ENCODE peak calls at places on chromosomes 5 and 9, in nine cellular contexts. F, Y, Q, D, C, E, O, M and S are unnamed samples.
A peak's percentile ranks its signal among the peaks of the same experiment; 100 is the strongest.

GRCh38 chr5:168023190-168023589 is 268.3 kb upstream of the WWC1 start:
- DNase-seq in C (no peak), M (peak; percentile 68), F (no peak), Y (no peak), D (no peak), E (no peak), Q (no peak), O (peak; percentile 12), S (peak; percentile 74)

GRCh38 chr5:90050135-90050534 is 359.4 kb downstream of the CETN3 start:
- DNase-seq in Y (no peak), O (no peak), F (no peak), D (no peak), Q (no peak), M (no peak), E (no peak), C (peak; percentile 12), S (no peak)

GRCh38 chr5:135246923-135247795 is 151.9 kb downstream of the MACROH2A1 start:
- DNase-seq in Y (no peak), E (no peak), Q (no peak), F (peak; percentile 98), C (peak; percentile 84), O (peak; percentile 71), M (no peak), D (no peak), S (no peak)

GRCh38 chr9:76415731-76416130 is 21.5 kb upstream of the RFK start:
- DNase-seq in Y (no peak), Q (no peak), E (no peak), D (no peak), F (peak; percentile 37), C (no peak), M (no peak), O (no peak), S (no peak)

GRCh38 chr5:90613450-90613849 is 54.9 kb downstream of the ADGRV1 start:
- DNase-seq in C (no peak), D (no peak), Y (no peak), F (no peak), Q (no peak), M (no peak), O (no peak), E (no peak), S (no peak)

GRCh38 chr9:91208837-91209236 is 152.9 kb downstream of the AUH start:
- DNase-seq in E (no peak), Q (no peak), C (no peak), M (no peak), O (no peak), D (no peak), F (no peak), Y (no peak), S (peak; percentile 41)

GRCh38 chr9:2157277-2158105 is 142.3 kb downstream of the SMARCA2 start:
- DNase-seq in C (peak; percentile 55), D (no peak), O (no peak), Q (no peak), E (no peak), F (peak; percentile 54), M (peak; percentile 27), Y (peak; percentile 7), S (peak; percentile 52)

GRCh38 chr5:135508496-135509005 is 27.2 kb downstream of the NEUROG1 start:
- DNase-seq in O (peak; percentile 37), F (no peak), Y (no peak), M (no peak), Q (no peak), E (no peak), C (no peak), D (no peak), S (no peak)

GRCh38 chr9:37444890-37445289 is 20.4 kb downstream of the ZBTB5 start:
- DNase-seq in M (no peak), D (no peak), E (no peak), Q (no peak), Y (no peak), C (peak; percentile 29), F (no peak), O (no peak), S (no peak)

GRCh38 chr9:135249711-135250110 is 162.2 kb downstream of the OLFM1 start:
- DNase-seq in F (no peak), Y (no peak), Q (no peak), O (no peak), C (no peak), D (no peak), M (no peak), E (no peak), S (no peak)

GRCh38 chr9:81592890-81593271 is 96.5 kb downstream of the TLE1 start:
- DNase-seq in F (no peak), Q (no peak), Y (no peak), D (no peak), O (no peak), M (peak; percentile 22), E (no peak), C (no peak), S (peak; percentile 27)

GRCh38 chr9:7906783-7907182 is 107.2 kb upstream of the DMAC1 start:
- DNase-seq in E (no peak), C (peak; percentile 21), M (no peak), D (no peak), O (no peak), Y (no peak), F (no peak), Q (no peak), S (no peak)

GRCh38 chr5:135139397-135140134 is 105.5 kb upstream of the PITX1 start:
- DNase-seq in F (peak; percentile 94), M (no peak), C (no peak), O (no peak), Y (no peak), D (no peak), E (no peak), Q (no peak), S (no peak)

GRCh38 chr5:55485073-55485472 is 49.7 kb downstream of the PLPP1 start:
- DNase-seq in E (no peak), Y (no peak), O (no peak), F (no peak), C (peak; percentile 51), D (no peak), M (no peak), Q (no peak), S (no peak)

GRCh38 chr5:123460296-123460729 is 37.1 kb upstream of the CEP120 start:
- DNase-seq in D (no peak), Y (no peak), C (peak; percentile 86), Q (no peak), M (no peak), F (peak; percentile 60), O (peak; percentile 20), E (no peak), S (no peak)

GRCh38 chr5:145848854-145849253 is 13.7 kb upstream of the PRELID2 start:
- DNase-seq in E (no peak), D (no peak), M (no peak), Y (no peak), Q (no peak), F (peak; percentile 85), O (no peak), C (no peak), S (no peak)

GRCh38 chr5:150484964-150485769 is 22.8 kb upstream of the NDST1 start:
- DNase-seq in Y (no peak), M (no peak), F (no peak), O (peak; percentile 58), E (no peak), C (peak; percentile 54), Q (no peak), D (no peak), S (no peak)

GRCh38 chr9:114033397-114034103 is 44.5 kb downstream of the AMBP start:
- DNase-seq in M (peak; percentile 11), Q (no peak), C (peak; percentile 42), F (peak; percentile 18), O (peak; percentile 54), Y (no peak), E (no peak), D (peak; percentile 7), S (peak; percentile 20)

GRCh38 chr5:59322887-59323286 is 570.6 kb downstream of the PDE4D start:
- DNase-seq in F (no peak), O (no peak), M (no peak), Q (no peak), D (no peak), E (no peak), C (no peak), Y (no peak), S (no peak)

GRCh38 chr9:114205171-114206015 is 50.1 kb downstream of the COL27A1 start:
- DNase-seq in Q (no peak), E (no peak), D (no peak), C (no peak), M (peak; percentile 54), O (no peak), F (no peak), Y (no peak), S (peak; percentile 65)

GRCh38 chr9:125446581-125447094 is 185.0 kb downstream of the GAPVD1 start:
- DNase-seq in Q (no peak), F (no peak), M (no peak), O (no peak), D (no peak), C (peak; percentile 28), Y (no peak), E (no peak), S (no peak)

GRCh38 chr5:18605186-18605585 is 970.9 kb downstream of the TAF11L14 start:
- DNase-seq in E (no peak), Y (no peak), Q (no peak), D (no peak), F (peak; percentile 26), M (no peak), O (no peak), C (peak; percentile 28), S (no peak)

GRCh38 chr5:14737309-14737708 is 72.8 kb downstream of the OTULIN start:
- DNase-seq in Y (no peak), E (no peak), F (no peak), Q (no peak), D (no peak), O (no peak), C (no peak), M (no peak), S (no peak)

GRCh38 chr5:169299651-169300467 is 1.1 kb downstream of the SLIT3 start:
- DNase-seq in D (no peak), E (no peak), Y (no peak), F (no peak), Q (no peak), O (no peak), C (peak; percentile 10), M (no peak), S (no peak)

GRCh38 chr5:112342364-112342763 is 76.7 kb downstream of the EPB41L4A start:
- DNase-seq in Q (no peak), D (no peak), C (peak; percentile 25), F (no peak), E (no peak), M (no peak), O (peak; percentile 68), Y (no peak), S (no peak)

GRCh38 chr5:179115845-179116524 is 55.8 kb downstream of the ZNF354C start:
- DNase-seq in M (no peak), F (no peak), Q (no peak), Y (no peak), E (no peak), D (no peak), C (no peak), O (no peak), S (no peak)

GRCh38 chr9:82131072-82131471 is 142.5 kb downstream of the SPATA31D1 start:
- DNase-seq in M (no peak), E (no peak), D (no peak), C (no peak), F (no peak), Y (no peak), Q (no peak), O (no peak), S (no peak)

GRCh38 chr5:13108281-13108680 is 836.2 kb downstream of the DNAH5 start:
- DNase-seq in F (peak; percentile 74), D (no peak), C (no peak), O (no peak), M (no peak), Y (no peak), Q (no peak), E (no peak), S (no peak)

GRCh38 chr5:91189480-91190332 is 193.4 kb downstream of the ARRDC3 start:
- DNase-seq in Q (no peak), C (peak; percentile 42), D (no peak), M (no peak), E (no peak), F (peak; percentile 75), O (no peak), Y (no peak), S (peak; percentile 8)

GRCh38 chr5:10611290-10611689 is 47.4 kb downstream of the ANKRD33B start:
- DNase-seq in F (no peak), O (no peak), Y (no peak), D (no peak), M (no peak), E (no peak), Q (no peak), C (no peak), S (no peak)

GRCh38 chr5:54769072-54769471 is 216.3 kb downstream of the ESM1 start:
- DNase-seq in F (no peak), M (no peak), E (no peak), D (no peak), Q (no peak), Y (no peak), C (peak; percentile 62), O (no peak), S (no peak)